ENCODE peak calls at places on chromosomes 5 and 9, in five cellular contexts. R, U, O, V and M are unnamed samples.

GRCh38 chr9:109317979-109318671 is 2.7 kb downstream of the EPB41L4B start:
- DNase-seq in O (peak), U (no peak), R (no peak), V (no peak), M (no peak)

GRCh38 chr5:78647838-78648358 is 674 bp downstream of the LHFPL2 start:
- DNase-seq in R (peak), O (peak), V (peak), U (peak), M (peak)

GRCh38 chr9:117462926-117463325 is 48.1 kb upstream of the ASTN2 start:
- DNase-seq in V (no peak), R (no peak), U (no peak), O (no peak), M (no peak)

GRCh38 chr9:130664191-130665028 is at the start of gene PRDM12:
- DNase-seq in U (no peak), V (peak), O (no peak), R (no peak), M (no peak)

GRCh38 chr5:74957906-74958305 is 91.7 kb upstream of the FAM169A start:
- DNase-seq in V (no peak), R (no peak), O (no peak), U (no peak), M (no peak)

GRCh38 chr9:96071245-96072124 is 196.0 kb downstream of the ERCC6L2 start:
- DNase-seq in U (no peak), V (peak), O (peak), R (no peak), M (no peak)

GRCh38 chr9:100074989-100075388 is 23.8 kb downstream of the ERP44 start:
- DNase-seq in O (no peak), U (no peak), R (no peak), V (no peak), M (no peak)

GRCh38 chr9:4211022-4211421 is 88.8 kb downstream of the GLIS3 start:
- DNase-seq in V (no peak), O (no peak), R (no peak), U (no peak), M (no peak)

GRCh38 chr5:177099422-177100093 is 12.8 kb downstream of the FGFR4 start:
- DNase-seq in V (no peak), O (peak), R (no peak), U (no peak), M (no peak)

GRCh38 chr5:150618588-150619281 is 21.7 kb upstream of the SYNPO start:
- DNase-seq in U (no peak), O (peak), R (peak), V (peak), M (peak)

GRCh38 chr5:88677502-88677901 is 205.5 kb downstream of the MEF2C start:
- DNase-seq in O (no peak), V (no peak), U (no peak), R (no peak), M (no peak)
- H3K4me3 ChIP-seq in O (no peak), V (no peak), U (no peak), R (no peak), M (no peak)

GRCh38 chr9:136536721-136537241 is 9.1 kb downstream of the NOTCH1 start:
- DNase-seq in R (no peak), U (no peak), O (no peak), V (no peak), M (no peak)
- TF ChIP-seq CTCF in R (no peak), U (no peak), O (no peak), V (no peak), M (no peak)

GRCh38 chr9:69174645-69175487 is 789 bp downstream of the TJP2 start:
- DNase-seq in O (peak), R (peak), U (peak), V (peak), M (peak)
- H3K4me3 ChIP-seq in O (peak), R (peak), U (peak), V (peak), M (peak)

GRCh38 chr5:98827161-98827560 is 53.7 kb downstream of the RGMB start:
- DNase-seq in U (no peak), R (no peak), V (peak), O (no peak), M (no peak)
- TF ChIP-seq CTCF in U (no peak), R (peak), V (peak), O (peak), M (peak)

GRCh38 chr5:112978836-112979235 is 2.2 kb downstream of the DCP2 start:
- DNase-seq in O (no peak), V (no peak), U (no peak), R (no peak), M (no peak)
- H3K4me3 ChIP-seq in O (no peak), V (no peak), U (peak), R (no peak), M (no peak)

GRCh38 chr9:35415769-35416427 is 74.0 kb upstream of the RUSC2 start:
- DNase-seq in V (no peak), R (no peak), O (no peak), U (no peak), M (no peak)
- TF ChIP-seq CTCF in V (no peak), R (no peak), O (no peak), U (no peak), M (no peak)

GRCh38 chr5:33984178-33984577 is 315 bp downstream of the SLC45A2 start:
- DNase-seq in O (no peak), V (no peak), U (no peak), R (no peak), M (no peak)
- H3K4me3 ChIP-seq in O (no peak), V (no peak), U (no peak), R (no peak), M (no peak)

GRCh38 chr5:140678993-140679392 is 5.6 kb upstream of the DND1 start:
- DNase-seq in O (no peak), R (no peak), U (peak), V (no peak), M (no peak)
- TF ChIP-seq CTCF in O (no peak), R (no peak), U (no peak), V (no peak), M (no peak)

GRCh38 chr9:72951520-72952393 is 1.1 kb downstream of the ALDH1A1 start:
- DNase-seq in O (no peak), V (peak), R (no peak), U (no peak), M (no peak)
- H3K4me3 ChIP-seq in O (peak), V (peak), R (peak), U (peak), M (peak)